ENCODE peak calls at places on chromosomes 2 and 18, in five cellular contexts. K is activated effector memory CD4-positive, alpha-beta T cell treated with Interleukin-2 at 50 U/mL for 16 hours; B is activated T-cell treated with anti-CD3 and anti-CD28 coated beads, Interleukin-2, amount 50 U/mL, for 48 hours; V is DMS79; Q is iPS DF 6.9. P is an unnamed sample.

GRCh38 chr2:20050712-20051517 is 513 bp downstream of the LAPTM4A start:
- DNase-seq in K (no peak), B (peak; percentile 43), V (peak; percentile 33), Q (no peak), P (peak; percentile 54)

GRCh38 chr2:60495226-60495625 is 58.2 kb downstream of the BCL11A start:
- DNase-seq in K (no peak), B (no peak), V (no peak), Q (no peak), P (no peak)

GRCh38 chr2:171878481-171878993 is 15.5 kb downstream of the SLC25A12 start:
- DNase-seq in K (no peak), B (no peak), V (no peak), Q (no peak), P (no peak)

GRCh38 chr2:188571543-188571942 is 279.9 kb downstream of the GULP1 start:
- DNase-seq in K (no peak), B (no peak), V (no peak), Q (no peak), P (no peak)

GRCh38 chr18:31652355-31652754 is 32.0 kb downstream of the B4GALT6 start:
- DNase-seq in K (no peak), B (no peak), V (no peak), Q (no peak), P (no peak)

GRCh38 chr2:75787532-75788132 is 76.9 kb upstream of the GCFC2 start:
- DNase-seq in K (no peak), B (no peak), V (peak; percentile 57), Q (peak; percentile 9), P (no peak)

GRCh38 chr2:217934321-217935131 is 68.3 kb downstream of the TNS1 start:
- DNase-seq in K (no peak), B (no peak), V (no peak), Q (no peak), P (no peak)

GRCh38 chr2:171557363-171557762 is 35.1 kb downstream of the CYBRD1 start:
- DNase-seq in K (no peak), B (no peak), V (no peak), Q (no peak), P (no peak)

GRCh38 chr18:23209796-23210195 is 74.5 kb downstream of the CABLES1 start:
- DNase-seq in K (no peak), B (no peak), V (no peak), Q (no peak), P (no peak)

GRCh38 chr18:76572517-76573247 is 77.6 kb upstream of the ZNF516 start:
- DNase-seq in K (no peak), B (no peak), V (no peak), Q (no peak), P (no peak)

GRCh38 chr2:38661306-38661705 is 4.6 kb upstream of the GALM start:
- DNase-seq in K (no peak), B (no peak), V (no peak), Q (no peak), P (no peak)

GRCh38 chr2:55153564-55154315 is 78.4 kb downstream of the CLHC1 start:
- DNase-seq in K (no peak), B (no peak), V (no peak), Q (no peak), P (no peak)

GRCh38 chr18:3265564-3266033 is 3.7 kb downstream of the MYL12B start:
- DNase-seq in K (no peak), B (no peak), V (no peak), Q (no peak), P (no peak)